ENCODE peak calls at places on chromosomes 7 and 10, in six cellular contexts. X is A549, W is K562, L is HCT116, Q is endothelial cell of umbilical vein, F is HepG2. D is an unnamed sample.

GRCh38 chr10:73159038-73159648 is 8.7 kb downstream of the ECD start:
- DNase-seq in X (peak; percentile 34), W (peak; percentile 70), L (no peak), Q (peak; percentile 65), F (peak; percentile 59), D (peak; percentile 68)

GRCh38 chr7:18305866-18306265 is 189.7 kb upstream of the HDAC9 start:
- DNase-seq in X (no peak), W (no peak), L (no peak), Q (no peak), F (no peak), D (no peak)

GRCh38 chr10:98259606-98260319 is 8.2 kb downstream of the LOXL4 start:
- DNase-seq in X (no peak), W (peak; percentile 31), L (no peak), Q (no peak), F (no peak), D (peak; percentile 95)

GRCh38 chr7:27143950-27144798 is 693 bp upstream of the HOXA5 start:
- DNase-seq in X (no peak), W (no peak), L (no peak), Q (no peak), F (no peak), D (no peak)

GRCh38 chr7:28272461-28272877 is 91.9 kb upstream of the JAZF1 start:
- DNase-seq in X (peak; percentile 43), W (peak; percentile 27), L (peak; percentile 24), Q (peak; percentile 51), F (no peak), D (peak; percentile 82)

GRCh38 chr7:77391230-77391629 is 24.9 kb downstream of the GSAP start:
- DNase-seq in X (no peak), W (no peak), L (no peak), Q (no peak), F (no peak), D (no peak)

GRCh38 chr7:65265959-65266519 is 107.6 kb upstream of the ZNF92 start:
- DNase-seq in X (no peak), W (no peak), L (no peak), Q (no peak), F (no peak), D (no peak)

GRCh38 chr10:124696446-124697392 is 47.5 kb downstream of the FAM53B start:
- DNase-seq in X (no peak), W (no peak), L (no peak), Q (no peak), F (no peak), D (no peak)

GRCh38 chr7:51471199-51472016 is 154.8 kb upstream of the COBL start:
- DNase-seq in X (no peak), W (no peak), L (no peak), Q (no peak), F (no peak), D (no peak)

GRCh38 chr7:158944195-158944594 is 87.8 kb downstream of the DYNC2I1 start:
- DNase-seq in X (no peak), W (no peak), L (no peak), Q (no peak), F (no peak), D (no peak)

GRCh38 chr10:114142018-114142417 is 32.0 kb downstream of the CCDC186 start:
- DNase-seq in X (no peak), W (no peak), L (no peak), Q (no peak), F (no peak), D (no peak)

GRCh38 chr7:128963327-128963757 is 25.6 kb downstream of the IRF5 start:
- DNase-seq in X (no peak), W (no peak), L (no peak), Q (no peak), F (no peak), D (no peak)

GRCh38 chr7:3606436-3606835 is 305.4 kb downstream of the SDK1 start:
- DNase-seq in X (no peak), W (no peak), L (no peak), Q (peak; percentile 46), F (no peak), D (no peak)

GRCh38 chr10:44068716-44069482 is 316.0 kb downstream of the CXCL12 start:
- DNase-seq in X (no peak), W (no peak), L (no peak), Q (no peak), F (no peak), D (no peak)

GRCh38 chr7:102044984-102045673 is 227.7 kb downstream of the CUX1 start:
- DNase-seq in X (no peak), W (no peak), L (peak; percentile 7), Q (no peak), F (no peak), D (peak; percentile 23)

GRCh38 chr7:151539055-151539714 is 19.5 kb upstream of the RHEB start:
- DNase-seq in X (no peak), W (no peak), L (no peak), Q (no peak), F (no peak), D (no peak)

GRCh38 chr7:12031638-12032037 is 179.5 kb upstream of the TMEM106B start:
- DNase-seq in X (no peak), W (no peak), L (peak; percentile 36), Q (peak; percentile 30), F (no peak), D (peak; percentile 32)

GRCh38 chr7:106057962-106058901 is 53.9 kb downstream of the SYPL1 start:
- DNase-seq in X (no peak), W (no peak), L (no peak), Q (no peak), F (peak; percentile 56), D (no peak)

GRCh38 chr7:5671053-5671452 is 110.4 kb downstream of the RNF216 start:
- DNase-seq in X (no peak), W (no peak), L (no peak), Q (no peak), F (no peak), D (no peak)

GRCh38 chr7:140539466-140539865 is 60.2 kb upstream of the MKRN1 start:
- DNase-seq in X (no peak), W (no peak), L (no peak), Q (no peak), F (no peak), D (no peak)

DNA sequence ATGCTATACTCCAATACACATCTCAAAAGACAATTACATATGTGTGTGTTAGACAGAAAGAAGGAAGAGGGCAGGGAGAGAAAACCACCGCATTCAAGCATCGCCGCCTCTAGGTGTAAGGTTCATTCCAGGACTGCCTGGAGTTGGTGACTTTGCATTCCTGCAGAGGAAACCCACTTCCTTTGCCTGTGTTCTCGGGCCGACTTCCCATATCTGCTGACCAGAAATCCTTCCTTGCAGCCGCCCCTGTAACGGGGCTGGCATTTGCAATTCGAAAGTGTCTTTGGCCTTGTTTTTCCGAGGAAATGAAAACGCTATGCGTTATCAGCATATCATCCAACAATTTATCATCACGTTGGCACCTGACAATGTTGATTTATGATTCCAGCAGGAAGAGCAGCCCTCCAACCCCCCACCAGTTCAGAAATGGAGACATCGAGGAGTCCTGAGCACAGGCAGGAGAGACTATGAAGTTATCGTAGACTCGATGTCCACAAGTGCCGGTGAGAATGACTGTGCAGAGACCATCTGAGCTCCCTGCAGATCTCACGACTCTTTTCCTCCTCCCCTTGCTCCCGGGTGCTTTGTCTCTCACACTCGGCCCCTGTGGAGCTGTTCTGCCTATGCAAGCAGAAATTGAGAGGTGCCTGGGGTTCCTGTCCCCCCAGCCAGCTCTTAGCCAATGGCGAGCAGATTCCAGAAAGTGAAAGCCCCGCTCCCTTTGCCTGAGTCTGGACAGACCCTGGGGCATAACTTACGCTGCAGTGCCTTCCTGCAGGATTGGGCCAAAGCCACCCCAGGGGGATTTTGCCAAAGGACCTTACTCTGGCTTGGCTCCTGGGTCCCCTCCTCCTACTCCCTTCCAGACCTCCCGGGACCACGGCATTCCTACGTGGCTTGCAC is 68.9 kb upstream of the FOXK1 start:
- DNase-seq in X (no peak), W (peak; percentile 60), L (no peak), Q (peak; percentile 60), F (no peak), D (peak; percentile 43)
- TF ChIP-seq POLR2A in X (no peak), W (no peak), L (no peak), Q (no peak), F (no peak), D (no peak)

GRCh38 chr7:46320956-46321355 is 399.9 kb upstream of the IGFBP3 start:
- DNase-seq in X (no peak), W (no peak), L (no peak), Q (no peak), F (no peak), D (no peak)
- TF ChIP-seq MAX in X (no peak), W (no peak), L (no peak), Q (no peak), F (no peak), D (no peak)

GRCh38 chr7:40828686-40829085 is 693.9 kb downstream of the SUGCT start:
- DNase-seq in X (no peak), W (no peak), L (no peak), Q (no peak), F (no peak), D (no peak)

GRCh38 chr7:40829201-40829600 is 694.4 kb downstream of the SUGCT start:
- DNase-seq in X (no peak), W (no peak), L (no peak), Q (no peak), F (no peak), D (no peak)

GRCh38 chr7:40836218-40836617 is 701.4 kb downstream of the SUGCT start:
- DNase-seq in X (no peak), W (no peak), L (no peak), Q (no peak), F (no peak), D (peak; percentile 19)

DNA sequence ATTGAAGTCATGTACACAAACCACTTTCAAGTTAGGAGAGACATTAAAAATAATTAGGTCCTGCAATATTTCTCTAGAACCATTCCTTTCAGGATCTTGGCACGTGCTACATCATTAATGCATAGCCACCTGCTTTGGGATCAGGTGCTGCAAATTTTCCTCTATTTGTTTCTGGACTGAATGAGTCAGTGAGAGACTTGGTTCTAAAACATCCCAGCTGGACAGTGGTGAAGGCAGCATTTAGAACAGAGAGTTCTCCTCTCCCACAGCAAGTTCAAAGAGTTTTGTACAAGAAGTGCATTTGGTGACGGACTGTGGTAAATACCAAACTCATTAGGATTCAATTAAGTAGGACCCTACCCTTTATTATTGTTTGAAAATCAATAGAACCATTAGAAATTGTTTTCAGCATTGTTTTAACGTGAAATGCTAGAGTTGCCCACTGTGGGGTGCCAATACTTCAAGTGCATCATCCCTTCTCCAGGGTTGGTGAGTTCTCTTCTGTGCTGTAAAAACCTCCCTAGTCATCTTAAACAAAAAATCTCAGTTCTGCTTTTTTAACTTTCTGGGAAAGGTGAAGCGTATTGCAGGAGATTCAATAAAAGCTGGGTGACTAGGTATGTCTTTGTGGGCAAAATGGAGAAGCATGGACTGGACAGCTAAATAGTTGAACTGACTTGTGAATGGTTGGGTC is 698.9 kb downstream of the SUGCT start:
- DNase-seq in X (no peak), W (no peak), L (no peak), Q (peak; percentile 20), F (no peak), D (no peak)
- TF ChIP-seq CTCF in X (no peak), W (no peak), L (no peak), Q (peak; percentile 11), F (no peak), D (no peak)

GRCh38 chr7:94396044-94396443 is 1.3 kb downstream of the COL1A2 start:
- DNase-seq in X (no peak), W (peak; percentile 50), L (no peak), Q (no peak), F (no peak), D (no peak)

GRCh38 chr7:94395141-94396041 is 696 bp downstream of the COL1A2 start:
- DNase-seq in X (peak; percentile 47), W (peak; percentile 85), L (peak; percentile 59), Q (peak; percentile 86), F (peak; percentile 63), D (peak; percentile 69)

GRCh38 chr7:94394058-94394398 is 667 bp upstream of the COL1A2 start:
- DNase-seq in X (no peak), W (no peak), L (no peak), Q (no peak), F (no peak), D (no peak)

GRCh38 chr7:94393251-94393758 is 1.4 kb upstream of the COL1A2 start:
- DNase-seq in X (no peak), W (no peak), L (no peak), Q (no peak), F (no peak), D (no peak)

GRCh38 chr7:94394399-94395140 is at the start of gene COL1A2:
- DNase-seq in X (no peak), W (peak; percentile 16), L (no peak), Q (peak; percentile 32), F (no peak), D (no peak)
- TF ChIP-seq POLR2A in X (no peak), W (no peak), L (no peak), Q (no peak), F (no peak), D (no peak)

D was measured in NB4.